ENCODE peak calls at places on chromosomes 3 and 15, in eight cellular contexts. U is AG04450; B is stimulated activated effector memory CD8-positive, alpha-beta T cell treated with anti-CD3 and anti-CD28 coated beads, Interleukin-12 subunit alpha, Interleukin-12 subunit beta, amount 100 ng/mL, for 72 hours; L is ureter; S is NCI-H748 treated with DMSO at 0.1 percent for 48 hours; X is Calu3; E is endothelial cell; D is Right ventricle myocardium superior. A is an unnamed sample.

GRCh38 chr15:68583936-68584703 is 5.3 kb downstream of the CORO2B start:
- DNase-seq in U (no peak), B (no peak), L (no peak), S (no peak), X (no peak), E (no peak), D (no peak), A (no peak)

GRCh38 chr15:95556866-95557225 is 773.7 kb upstream of the NR2F2 start:
- DNase-seq in U (no peak), B (no peak), L (no peak), S (no peak), X (no peak), E (no peak), D (no peak), A (no peak)

GRCh38 chr3:183515968-183516851 is 39.3 kb downstream of the KLHL6 start:
- DNase-seq in U (no peak), B (peak; percentile 63), L (peak; percentile 57), S (no peak), X (no peak), E (no peak), D (no peak), A (no peak)

GRCh38 chr3:39106281-39107055 is 959 bp downstream of the GORASP1 start:
- DNase-seq in U (no peak), B (no peak), L (no peak), S (no peak), X (no peak), E (no peak), D (no peak), A (no peak)

GRCh38 chr3:18527691-18528090 is 102.6 kb upstream of the SATB1 start:
- DNase-seq in U (no peak), B (no peak), L (no peak), S (no peak), X (no peak), E (no peak), D (no peak), A (no peak)

GRCh38 chr3:190710723-190711122 is 151.8 kb downstream of the GMNC start:
- DNase-seq in U (no peak), B (no peak), L (no peak), S (no peak), X (no peak), E (no peak), D (no peak), A (no peak)

GRCh38 chr15:75198560-75199346 is 2.9 kb upstream of the C15orf39 start:
- DNase-seq in U (no peak), B (no peak), L (no peak), S (no peak), X (no peak), E (no peak), D (no peak), A (no peak)

GRCh38 chr3:27213450-27213849 is 155.7 kb downstream of the NEK10 start:
- DNase-seq in U (no peak), B (no peak), L (no peak), S (no peak), X (no peak), E (no peak), D (no peak), A (no peak)

GRCh38 chr15:57256941-57257340 is 119.4 kb upstream of the CGNL1 start:
- DNase-seq in U (no peak), B (no peak), L (no peak), S (peak; percentile 43), X (no peak), E (no peak), D (no peak), A (no peak)

GRCh38 chr3:116767726-116768125 is 58.1 kb downstream of the TUSC7 start:
- DNase-seq in U (no peak), B (no peak), L (no peak), S (no peak), X (no peak), E (no peak), D (no peak), A (no peak)

GRCh38 chr3:122786067-122786466 is 7.6 kb downstream of the HSPBAP1 start:
- DNase-seq in U (no peak), B (no peak), L (no peak), S (no peak), X (no peak), E (no peak), D (no peak), A (no peak)

GRCh38 chr15:45550436-45550835 is 27.9 kb upstream of the SLC30A4 start:
- DNase-seq in U (no peak), B (no peak), L (no peak), S (no peak), X (no peak), E (no peak), D (no peak), A (no peak)

GRCh38 chr3:5212625-5213573 is 25.4 kb downstream of the EDEM1 start:
- DNase-seq in U (no peak), B (no peak), L (no peak), S (no peak), X (no peak), E (no peak), D (no peak), A (no peak)

GRCh38 chr15:71093089-71094024 is 21.9 kb upstream of the THSD4 start:
- DNase-seq in U (no peak), B (no peak), L (peak; percentile 12), S (no peak), X (peak; percentile 76), E (no peak), D (no peak), A (no peak)